ENCODE peak calls at places on chromosomes 1 and 21, in four cellular contexts. X is K562, P is HepG2, F is H1. R is an unnamed sample.
A peak's percentile ranks its signal among the peaks of the same experiment; 100 is the strongest.

GRCh38 chr1:180123463-180123936 is 31.2 kb upstream of the QSOX1 start:
- DNase-seq in X (no peak), F (no peak), P (no peak), R (no peak)

GRCh38 chr1:223242382-223242955 is 99.4 kb upstream of the TLR5 start:
- DNase-seq in P (no peak), X (no peak), F (no peak), R (no peak)

GRCh38 chr1:227734546-227734857 is 600 bp downstream of the JMJD4 start:
- DNase-seq in F (no peak), X (no peak), P (no peak), R (no peak)

GRCh38 chr1:210586785-210587184 is 258.1 kb downstream of the HHAT start:
- DNase-seq in P (no peak), X (no peak), F (no peak), R (no peak)

GRCh38 chr1:109482242-109482641 is 1.5 kb upstream of the ATXN7L2 start:
- DNase-seq in X (no peak), F (no peak), P (no peak), R (no peak)

GRCh38 chr1:109819365-109819764 is 55.6 kb upstream of the EPS8L3 start:
- DNase-seq in F (peak; percentile 38), P (no peak), X (peak; percentile 13), R (no peak)

GRCh38 chr1:3033795-3034100 is 12.5 kb downstream of the ACTRT2 start:
- DNase-seq in F (no peak), X (no peak), P (no peak), R (no peak)

GRCh38 chr21:44836666-44837471 is 19.0 kb upstream of the SUMO3 start:
- DNase-seq in X (peak; percentile 76), P (peak; percentile 55), F (no peak), R (no peak)

GRCh38 chr1:27418326-27418761 is 25.9 kb downstream of the GPR3 start:
- DNase-seq in P (no peak), X (no peak), F (no peak), R (peak; percentile 65)

GRCh38 chr1:228978486-228979324 is 243.4 kb downstream of the RHOU start:
- DNase-seq in X (no peak), P (no peak), F (no peak), R (no peak)

GRCh38 chr1:212981571-212982328 is 31.4 kb downstream of the VASH2 start:
- DNase-seq in F (peak; percentile 43), X (no peak), P (no peak), R (no peak)

GRCh38 chr21:20789696-20790095 is 208.5 kb upstream of the NCAM2 start:
- DNase-seq in P (no peak), F (no peak), X (no peak), R (no peak)

GRCh38 chr1:10968411-10968826 is 44.0 kb upstream of the TARDBP start:
- DNase-seq in X (no peak), P (no peak), F (no peak), R (no peak)

GRCh38 chr1:228149341-228150020 is at the start of gene GJC2:
- DNase-seq in P (peak; percentile 56), F (peak; percentile 48), X (peak; percentile 83), R (no peak)

GRCh38 chr1:244012232-244012631 is 38.9 kb upstream of the ZBTB18 start:
- DNase-seq in X (no peak), P (no peak), F (no peak), R (peak; percentile 74)

GRCh38 chr21:14985306-14985705 is 79.5 kb downstream of the NRIP1 start:
- DNase-seq in P (no peak), X (no peak), F (no peak), R (no peak)

GRCh38 chr1:43587594-43587993 is 56.9 kb downstream of the PTPRF start:
- DNase-seq in F (no peak), X (no peak), P (no peak), R (no peak)

GRCh38 chr1:71834570-71835441 is 447.5 kb downstream of the NEGR1 start:
- DNase-seq in X (no peak), F (no peak), P (no peak), R (peak; percentile 38)

GRCh38 chr1:208550978-208551377 is 306.8 kb upstream of the PLXNA2 start:
- DNase-seq in X (no peak), P (no peak), F (no peak), R (no peak)

GRCh38 chr1:29635073-29635335 is 398.7 kb downstream of the PTPRU start:
- DNase-seq in F (no peak), P (no peak), X (no peak), R (no peak)

GRCh38 chr21:45923146-45923545 is 58.4 kb upstream of the COL6A1 start:
- DNase-seq in X (peak; percentile 49), F (peak; percentile 84), P (peak; percentile 16), R (peak; percentile 29)

GRCh38 chr1:217039926-217040325 is 316.7 kb upstream of the ESRRG start:
- DNase-seq in F (no peak), X (no peak), P (no peak), R (no peak)

GRCh38 chr21:42028754-42029385 is 18.7 kb upstream of the ZBTB21 start:
- DNase-seq in X (no peak), P (no peak), F (no peak), R (no peak)

GRCh38 chr1:147612366-147612765 is 58.0 kb downstream of the ACP6 start:
- DNase-seq in F (no peak), X (no peak), P (peak; percentile 88), R (no peak)

GRCh38 chr1:60388092-60388987 is 314.8 kb upstream of the C1orf87 start:
- DNase-seq in F (no peak), P (no peak), X (no peak), R (peak; percentile 28)

GRCh38 chr1:166155108-166155507 is 11.7 kb downstream of the FAM78B start:
- DNase-seq in X (no peak), P (no peak), F (no peak), R (no peak)

GRCh38 chr1:209805875-209806760 is at the start of gene IRF6:
- DNase-seq in P (no peak), F (peak; percentile 98), X (peak; percentile 96), R (peak; percentile 87)

GRCh38 chr21:17451364-17451869 is 61.4 kb upstream of the CXADR start:
- DNase-seq in P (peak; percentile 28), X (no peak), F (no peak), R (peak; percentile 56)

GRCh38 chr1:11736746-11737639 is 1.1 kb downstream of the AGTRAP start:
- DNase-seq in X (peak; percentile 60), F (peak; percentile 61), P (peak; percentile 65), R (peak; percentile 46)

GRCh38 chr1:78005755-78006154 is 1.0 kb downstream of the DNAJB4 start:
- DNase-seq in X (no peak), P (peak; percentile 64), F (no peak), R (peak; percentile 91)

GRCh38 chr21:25721987-25722386 is 12.7 kb downstream of the ATP5PF start:
- DNase-seq in P (no peak), F (no peak), X (no peak), R (no peak)

GRCh38 chr1:52723260-52723659 is 3.0 kb upstream of the ZYG11B start:
- DNase-seq in X (no peak), P (no peak), F (no peak), R (no peak)

GRCh38 chr1:74686941-74687340 is 13.3 kb upstream of the ERICH3 start:
- DNase-seq in X (no peak), P (no peak), F (no peak), R (no peak)

GRCh38 chr1:83555871-83556270 is 443.1 kb downstream of the TTLL7 start:
- DNase-seq in F (no peak), P (no peak), X (no peak), R (no peak)

GRCh38 chr1:162343472-162343871 is 33.2 kb downstream of the SPATA46 start:
- DNase-seq in X (no peak), P (no peak), F (no peak), R (no peak)

GRCh38 chr1:205547932-205548827 is 43.7 kb downstream of the CDK18 start:
- DNase-seq in P (no peak), X (no peak), F (peak; percentile 46), R (no peak)

GRCh38 chr1:65146908-65147423 is 1.0 kb upstream of the AK4 start:
- DNase-seq in P (no peak), X (no peak), F (no peak), R (no peak)

GRCh38 chr1:153071511-153071910 is at the start of gene SPRR2B:
- DNase-seq in P (no peak), X (no peak), F (no peak), R (no peak)

GRCh38 chr1:178267646-178268094 is 173.8 kb downstream of the RASAL2 start:
- DNase-seq in P (no peak), X (no peak), F (no peak), R (peak; percentile 76)
- TF ChIP-seq JUN in P (no peak), X (no peak), F (no peak), R (peak; percentile 67)

GRCh38 chr1:36136535-36136934 is 11.5 kb upstream of the COL8A2 start:
- DNase-seq in P (no peak), F (no peak), X (no peak), R (peak; percentile 83)

GRCh38 chr1:36137226-36137625 is 12.1 kb downstream of the TRAPPC3 start:
- DNase-seq in X (no peak), F (no peak), P (no peak), R (no peak)

GRCh38 chr1:36134031-36134430 is 9.0 kb upstream of the COL8A2 start:
- DNase-seq in P (no peak), X (no peak), F (no peak), R (no peak)

GRCh38 chr1:36133484-36133883 is 8.5 kb upstream of the COL8A2 start:
- DNase-seq in X (no peak), F (no peak), P (no peak), R (peak; percentile 89)

GRCh38 chr1:36134805-36135339 is 9.8 kb upstream of the COL8A2 start:
- DNase-seq in X (peak; percentile 90), F (peak; percentile 90), P (peak; percentile 52), R (peak; percentile 54)
- H3K9ac ChIP-seq in X (peak overlapping the region; percentile 5), F (no peak overlapping the region), P (no peak overlapping the region), R (no peak overlapping the region)

GRCh38 chr1:230808268-230808872 is 60.0 kb downstream of the C1orf198 start:
- DNase-seq in X (no peak), F (peak; percentile 4), P (no peak), R (no peak)
- TF ChIP-seq JUN in X (no peak), F (no peak), P (no peak), R (no peak)

GRCh38 chr1:110962892-110963665 is 643 bp downstream of the LRIF1 start:
- DNase-seq in P (peak; percentile 61), X (peak; percentile 61), F (peak; percentile 74), R (peak; percentile 78)
- H3K9ac ChIP-seq in P (peak overlapping the region; percentile 96), X (peak overlapping the region; percentile 99), F (peak overlapping the region; percentile 60), R (peak overlapping the region; percentile 94)